ENCODE peak calls at places on chromosomes 13 and 19, in seven cellular contexts. D is SK-N-SH, W is A549, N is IMR-90, A is H1, Z is K562, P is GM12878. F is an unnamed sample.

GRCh38 chr13:48559638-48560320 is 26.9 kb upstream of the RCBTB2 start:
- DNase-seq in Z (peak), P (no peak), W (no peak), D (no peak), A (no peak), N (peak), F (no peak)

GRCh38 chr13:51348069-51348967 is 8.8 kb downstream of the SERPINE3 start:
- DNase-seq in Z (no peak), W (no peak), N (no peak), P (no peak), D (no peak), A (no peak), F (no peak)

GRCh38 chr13:43128504-43128929 is 105.1 kb downstream of the DNAJC15 start:
- DNase-seq in W (no peak), D (peak), P (no peak), Z (no peak), N (no peak), A (no peak), F (no peak)

GRCh38 chr13:73336789-73337188 is 278.0 kb downstream of the KLF5 start:
- DNase-seq in A (no peak), W (no peak), P (no peak), N (no peak), D (no peak), Z (no peak), F (peak)

GRCh38 chr19:48877900-48878218 is 5.6 kb downstream of the PPP1R15A start:
- DNase-seq in Z (no peak), D (no peak), P (no peak), W (no peak), N (no peak), A (no peak), F (no peak)

GRCh38 chr19:1154731-1155351 is 19.2 kb downstream of the SBNO2 start:
- DNase-seq in W (peak), N (peak), Z (no peak), D (peak), P (no peak), A (no peak), F (peak)

GRCh38 chr13:49053899-49054298 is 78.2 kb downstream of the FNDC3A start:
- DNase-seq in P (no peak), D (no peak), N (no peak), A (no peak), Z (no peak), W (no peak), F (no peak)

GRCh38 chr13:95367309-95367843 is 66.1 kb upstream of the ABCC4 start:
- DNase-seq in Z (no peak), A (no peak), P (no peak), D (peak), W (no peak), N (no peak), F (no peak)

GRCh38 chr19:18263324-18264215 is 10.7 kb downstream of the IQCN start:
- DNase-seq in Z (no peak), W (no peak), N (no peak), P (no peak), A (no peak), D (no peak), F (no peak)

GRCh38 chr13:111485491-111486250 is 165.2 kb downstream of the TEX29 start:
- DNase-seq in N (no peak), P (no peak), Z (no peak), W (no peak), A (no peak), D (no peak), F (no peak)

GRCh38 chr19:6692027-6692426 is 22.1 kb upstream of the TNFSF14 start:
- DNase-seq in P (no peak), D (no peak), A (no peak), N (no peak), W (no peak), Z (no peak), F (no peak)

GRCh38 chr19:19554074-19555023 is 16.3 kb downstream of the CILP2 start:
- DNase-seq in W (no peak), A (no peak), P (no peak), Z (peak), N (peak), D (peak), F (no peak)

GRCh38 chr19:43809762-43810696 is 7.8 kb upstream of the LYPD5 start:
- DNase-seq in P (peak), Z (peak), W (peak), A (no peak), D (peak), N (peak), F (peak)

GRCh38 chr13:86585826-86586225 is 786.6 kb upstream of the SLITRK6 start:
- DNase-seq in N (peak), A (no peak), D (no peak), W (no peak), Z (no peak), P (no peak), F (no peak)

GRCh38 chr13:78045916-78046315 is 127.3 kb upstream of the EDNRB start:
- DNase-seq in D (no peak), A (no peak), Z (no peak), N (no peak), W (no peak), P (no peak), F (no peak)

GRCh38 chr19:58395220-58395978 is at the start of gene RNF225:
- DNase-seq in P (no peak), D (no peak), Z (peak), W (no peak), N (no peak), A (peak), F (no peak)

GRCh38 chr19:49554701-49555181 is 25.6 kb downstream of the NOSIP start:
- DNase-seq in A (no peak), N (no peak), Z (no peak), W (no peak), D (no peak), P (no peak), F (no peak)

GRCh38 chr13:48653074-48654054 is at the start of gene CYSLTR2:
- DNase-seq in N (peak), Z (no peak), W (no peak), D (peak), P (peak), A (no peak), F (no peak)

GRCh38 chr19:16470541-16470910 is 1.2 kb downstream of the EPS15L1 start:
- DNase-seq in P (no peak), W (no peak), A (no peak), Z (no peak), N (no peak), D (no peak), F (no peak)

GRCh38 chr13:90891329-90891728 is 456.2 kb upstream of the MIR17HG start:
- DNase-seq in W (no peak), D (no peak), P (no peak), A (no peak), Z (no peak), N (no peak), F (no peak)

GRCh38 chr19:35715981-35716734 is 1.6 kb upstream of the KMT2B start:
- DNase-seq in A (no peak), Z (peak), W (peak), D (peak), N (peak), P (no peak), F (peak)

GRCh38 chr19:50702870-50703829 is 16.5 kb downstream of the SHANK1 start:
- DNase-seq in Z (no peak), A (no peak), N (peak), P (no peak), D (no peak), W (no peak), F (no peak)

GRCh38 chr19:6218497-6219146 is 61.2 kb downstream of the MLLT1 start:
- DNase-seq in Z (peak), W (peak), D (peak), N (peak), P (peak), A (peak), F (peak)

GRCh38 chr13:55553736-55554135 is 1587.0 kb upstream of the PRR20A start:
- DNase-seq in A (no peak), P (no peak), Z (no peak), D (no peak), W (no peak), N (no peak), F (no peak)

GRCh38 chr19:14463747-14464146 is 11.4 kb downstream of the PTGER1 start:
- DNase-seq in W (no peak), A (no peak), N (no peak), D (no peak), P (no peak), Z (no peak), F (no peak)
- TF ChIP-seq RFX5 in W (no peak), A (no peak), N (no peak), D (no peak), P (no peak), Z (no peak), F (no peak)

GRCh38 chr13:75226092-75226491 is 255.9 kb downstream of the TBC1D4 start:
- DNase-seq in N (no peak), A (peak), Z (peak), D (no peak), W (no peak), P (no peak), F (no peak)
- TF ChIP-seq RFX5 in N (no peak), A (no peak), Z (no peak), D (no peak), W (no peak), P (no peak), F (no peak)

DNA sequence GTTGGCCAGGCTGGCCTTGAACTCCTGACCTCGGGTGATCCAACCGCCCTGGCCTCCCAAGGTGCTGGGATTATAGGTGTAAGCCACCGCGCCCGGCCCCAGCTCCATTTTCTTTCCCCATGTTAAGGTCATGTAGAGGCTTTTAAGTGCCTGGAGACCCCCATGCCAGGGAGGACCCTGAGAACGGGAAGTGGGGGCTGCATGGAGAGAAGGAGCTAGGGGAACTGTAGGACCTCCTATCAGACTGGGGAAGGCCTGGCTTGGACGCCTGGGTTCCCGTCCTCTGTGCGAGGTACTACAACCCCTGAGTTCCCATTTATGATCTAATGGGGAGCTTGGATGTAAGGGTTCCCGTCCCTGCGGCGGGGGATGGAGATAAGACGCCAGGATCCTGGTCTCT is 714 bp upstream of the NPAS1 start:
- DNase-seq in N (no peak), D (no peak), Z (no peak), A (no peak), P (no peak), W (no peak), F (no peak)
- TF ChIP-seq RFX5 in N (no peak), D (no peak), Z (no peak), A (no peak), P (no peak), W (no peak), F (no peak)

DNA sequence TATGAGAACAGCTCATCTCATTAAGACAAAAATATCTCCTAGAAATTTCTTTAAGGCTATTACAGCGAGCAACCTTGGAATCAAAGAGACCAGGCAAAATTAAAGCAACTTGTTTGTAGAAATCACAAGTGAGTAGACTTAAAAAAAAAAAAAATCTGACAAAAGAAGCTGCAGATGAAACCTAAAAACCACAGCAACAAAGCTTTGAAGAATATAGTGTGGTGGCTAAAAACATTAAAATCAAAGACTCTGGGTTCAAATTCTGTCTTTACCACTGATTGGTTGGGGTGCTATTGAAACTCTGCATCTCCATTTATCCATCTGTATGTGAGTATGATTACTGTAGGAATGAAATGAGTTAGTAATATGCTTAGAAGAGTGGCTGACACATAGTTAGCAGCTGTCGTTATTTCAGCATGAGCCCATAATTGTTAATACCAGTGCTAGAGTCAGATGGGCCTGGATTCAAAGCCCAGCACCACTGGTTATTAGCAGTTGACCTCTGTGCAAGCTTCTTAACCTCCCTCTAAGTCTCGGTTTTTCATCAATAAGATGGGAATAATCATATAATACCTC is 157.6 kb downstream of the FOXO1 start:
- DNase-seq in A (no peak), P (no peak), W (no peak), Z (no peak), D (no peak), N (no peak), F (no peak)
- TF ChIP-seq RFX5 in A (no peak), P (no peak), W (no peak), Z (no peak), D (no peak), N (no peak), F (no peak)

GRCh38 chr13:113814435-113814821 is 49.4 kb downstream of the GAS6 start:
- DNase-seq in P (no peak), D (no peak), W (no peak), A (no peak), Z (no peak), N (peak), F (no peak)

GRCh38 chr13:113816925-113817859 is 46.7 kb downstream of the GAS6 start:
- DNase-seq in W (peak), Z (peak), N (peak), A (no peak), D (peak), P (no peak), F (peak)

GRCh38 chr13:113813749-113814434 is 50.0 kb downstream of the GAS6 start:
- DNase-seq in P (no peak), W (no peak), A (no peak), N (no peak), Z (no peak), D (no peak), F (no peak)

GRCh38 chr13:113816248-113816924 is 47.5 kb downstream of the GAS6 start:
- DNase-seq in A (no peak), N (peak), P (no peak), D (no peak), Z (no peak), W (no peak), F (no peak)

DNA sequence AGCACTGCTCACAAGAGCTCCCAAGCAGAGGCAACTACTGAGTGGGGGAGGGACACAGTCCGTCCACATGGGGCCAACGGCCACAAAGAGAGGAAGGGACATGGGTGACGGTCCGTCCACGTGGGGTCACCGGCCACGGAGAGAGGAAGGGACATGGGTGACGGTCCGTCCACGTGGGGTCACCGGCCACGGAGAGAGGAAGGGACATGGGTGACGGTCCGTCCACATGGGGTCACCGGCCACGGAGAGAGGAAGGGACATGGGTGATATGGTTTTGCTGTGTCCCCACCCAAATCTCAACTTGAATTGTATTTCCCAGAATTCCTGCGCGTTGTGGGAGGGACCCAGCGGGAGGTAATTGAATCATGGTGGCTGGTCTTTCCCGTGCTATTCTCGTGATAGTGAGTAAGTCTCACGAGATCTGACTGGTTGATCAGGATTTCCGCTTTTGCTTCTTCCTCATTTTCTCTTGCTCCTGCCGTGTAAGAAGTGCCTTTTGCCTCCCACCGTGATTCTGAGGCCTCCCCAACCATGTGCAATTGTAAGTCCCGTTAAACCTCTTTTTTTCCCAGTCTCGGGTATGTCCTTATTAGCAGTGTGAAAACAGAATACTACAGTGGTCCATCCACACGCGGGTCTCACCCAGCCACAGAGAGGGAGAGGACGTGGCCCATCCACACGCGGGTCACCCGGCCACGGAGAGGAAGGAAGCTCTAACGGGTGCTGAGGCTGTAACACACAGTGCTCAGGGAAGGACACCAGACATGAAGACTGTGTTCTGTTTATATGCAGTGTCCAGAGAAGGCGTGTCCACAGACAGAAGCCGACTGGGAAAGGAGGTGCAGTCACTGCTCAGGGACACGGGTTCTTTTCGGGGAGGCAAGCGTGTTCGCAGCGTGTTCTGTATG is 48.5 kb downstream of the GAS6 start:
- DNase-seq in D (no peak), Z (no peak), W (no peak), N (no peak), A (no peak), P (peak), F (no peak)
- TF ChIP-seq RFX5 in D (no peak), Z (no peak), W (no peak), N (no peak), A (no peak), P (no peak), F (no peak)

GRCh38 chr13:26050568-26051230 is 1.1 kb downstream of the SHISA2 start:
- DNase-seq in Z (no peak), P (no peak), D (peak), W (no peak), A (no peak), N (no peak), F (no peak)
- TF ChIP-seq RFX5 in Z (no peak), P (no peak), D (no peak), W (no peak), A (no peak), N (no peak), F (no peak)

F was measured in HepG2.